ENCODE peak calls at places on chromosomes 5 and 9, in ten cellular contexts. L is AG04449, J is upper lobe of right lung, Q is fibroblast of mammary gland, Z is tibial artery, E is astrocyte, D is cardiac muscle cell, S is right atrium auricular region, A is hepatocyte, G is HFF-Myc. M is an unnamed sample.

GRCh38 chr9:90827181-90827866 is 25.7 kb downstream of the SYK start:
- DNase-seq in L (no peak), J (no peak), Q (no peak), Z (no peak), E (no peak), D (no peak), S (peak), A (no peak), G (no peak), M (no peak)

GRCh38 chr5:36610629-36611028 is 4.2 kb downstream of the SLC1A3 start:
- DNase-seq in L (no peak), J (no peak), Q (no peak), Z (peak), E (no peak), D (no peak), S (peak), A (no peak), G (no peak), M (no peak)

GRCh38 chr5:67681703-67682102 is 485.1 kb upstream of the CD180 start:
- DNase-seq in L (no peak), J (no peak), Q (no peak), Z (no peak), E (no peak), D (no peak), S (no peak), A (no peak), G (no peak), M (no peak)

GRCh38 chr5:34789021-34789531 is 49.9 kb upstream of the TTC23L start:
- DNase-seq in L (peak), J (no peak), Q (peak), Z (peak), E (peak), D (no peak), S (no peak), A (no peak), G (no peak), M (peak)

GRCh38 chr9:136020206-136020605 is 59.0 kb upstream of the UBAC1 start:
- DNase-seq in L (no peak), J (no peak), Q (no peak), Z (no peak), E (no peak), D (no peak), S (no peak), A (no peak), G (no peak), M (no peak)

GRCh38 chr9:13360188-13360587 is 80.7 kb upstream of the MPDZ start:
- DNase-seq in L (no peak), J (no peak), Q (no peak), Z (no peak), E (no peak), D (no peak), S (no peak), A (no peak), G (no peak), M (no peak)

GRCh38 chr5:141338538-141339306 is at the start of gene PCDHGA2:
- DNase-seq in L (no peak), J (no peak), Q (peak), Z (no peak), E (peak), D (no peak), S (no peak), A (no peak), G (no peak), M (peak)

GRCh38 chr5:137845472-137845871 is 22.2 kb upstream of the MYOT start:
- DNase-seq in L (no peak), J (no peak), Q (no peak), Z (no peak), E (no peak), D (no peak), S (no peak), A (no peak), G (no peak), M (no peak)

GRCh38 chr9:6567140-6567591 is 78.4 kb downstream of the GLDC start:
- DNase-seq in L (peak), J (no peak), Q (peak), Z (no peak), E (peak), D (no peak), S (no peak), A (no peak), G (peak), M (peak)

GRCh38 chr5:34716986-34717385 is 60.9 kb downstream of the RAI14 start:
- DNase-seq in L (no peak), J (no peak), Q (peak), Z (no peak), E (peak), D (no peak), S (no peak), A (no peak), G (no peak), M (peak)

GRCh38 chr5:2295476-2295875 is 412.8 kb upstream of the IRX4 start:
- DNase-seq in L (no peak), J (no peak), Q (no peak), Z (peak), E (no peak), D (no peak), S (no peak), A (no peak), G (no peak), M (no peak)

GRCh38 chr5:63962345-63962744 is at the start of gene HTR1A:
- DNase-seq in L (no peak), J (no peak), Q (no peak), Z (no peak), E (no peak), D (no peak), S (no peak), A (no peak), G (no peak), M (no peak)

GRCh38 chr5:93576015-93576414 is 5.0 kb downstream of the NR2F1-AS1 start:
- DNase-seq in L (no peak), J (no peak), Q (no peak), Z (no peak), E (no peak), D (no peak), S (no peak), A (no peak), G (no peak), M (no peak)

GRCh38 chr5:73856972-73857371 is 231.0 kb downstream of the ARHGEF28 start:
- DNase-seq in L (no peak), J (no peak), Q (no peak), Z (no peak), E (no peak), D (no peak), S (no peak), A (no peak), G (no peak), M (no peak)

GRCh38 chr5:572398-573019 is 39.6 kb upstream of the CEP72 start:
- DNase-seq in L (no peak), J (no peak), Q (no peak), Z (no peak), E (no peak), D (no peak), S (peak), A (no peak), G (no peak), M (no peak)

GRCh38 chr5:77852514-77853352 is 76.6 kb upstream of the TBCA start:
- DNase-seq in L (peak), J (peak), Q (peak), Z (no peak), E (peak), D (peak), S (no peak), A (peak), G (no peak), M (peak)

GRCh38 chr5:143417503-143418139 is 14.1 kb upstream of the NR3C1 start:
- DNase-seq in L (no peak), J (no peak), Q (no peak), Z (no peak), E (no peak), D (no peak), S (no peak), A (no peak), G (no peak), M (no peak)
- H3K4me3 ChIP-seq in L (no peak), J (no peak), Q (no peak), Z (no peak), E (no peak), D (no peak), S (no peak), A (no peak), G (no peak), M (no peak)

DNA sequence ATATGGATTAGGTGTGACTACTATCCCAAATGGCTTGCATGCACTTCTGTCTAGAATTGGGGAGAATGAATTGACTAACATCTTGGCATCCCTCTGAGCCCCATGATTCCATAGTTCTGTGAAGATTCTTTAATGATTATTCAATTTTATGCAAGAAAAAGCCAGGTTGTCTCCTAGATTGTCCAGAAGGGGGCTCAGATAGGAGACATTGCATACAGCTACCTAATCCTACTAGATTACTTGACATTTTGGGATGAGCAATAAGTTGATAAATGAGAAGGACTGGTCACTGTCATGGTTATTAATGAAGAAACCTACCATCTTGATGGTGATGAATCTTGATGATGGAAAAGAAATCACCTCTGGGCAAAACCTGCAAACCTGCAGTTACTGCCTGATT is 117.0 kb downstream of the CARTPT start:
- DNase-seq in L (no peak), J (no peak), Q (peak), Z (no peak), E (peak), D (no peak), S (no peak), A (no peak), G (no peak), M (peak)
- TF ChIP-seq CTCF in L (peak), J (no peak), Q (peak), Z (no peak), E (peak), D (peak), S (no peak), A (no peak), G (no peak), M (peak)

GRCh38 chr5:179906795-179907569 is 715 bp downstream of the TBC1D9B start:
- DNase-seq in L (no peak), J (no peak), Q (peak), Z (no peak), E (no peak), D (peak), S (no peak), A (peak), G (no peak), M (peak)

GRCh38 chr5:179905144-179905526 is 2.6 kb downstream of the TBC1D9B start:
- DNase-seq in L (no peak), J (no peak), Q (no peak), Z (no peak), E (no peak), D (no peak), S (no peak), A (no peak), G (no peak), M (no peak)

GRCh38 chr5:179904463-179905143 is 3.1 kb downstream of the TBC1D9B start:
- DNase-seq in L (no peak), J (peak), Q (no peak), Z (no peak), E (no peak), D (no peak), S (no peak), A (no peak), G (no peak), M (no peak)

GRCh38 chr5:179907570-179908324 is at the start of gene TBC1D9B:
- DNase-seq in L (no peak), J (peak), Q (peak), Z (peak), E (peak), D (peak), S (peak), A (peak), G (no peak), M (peak)

DNA sequence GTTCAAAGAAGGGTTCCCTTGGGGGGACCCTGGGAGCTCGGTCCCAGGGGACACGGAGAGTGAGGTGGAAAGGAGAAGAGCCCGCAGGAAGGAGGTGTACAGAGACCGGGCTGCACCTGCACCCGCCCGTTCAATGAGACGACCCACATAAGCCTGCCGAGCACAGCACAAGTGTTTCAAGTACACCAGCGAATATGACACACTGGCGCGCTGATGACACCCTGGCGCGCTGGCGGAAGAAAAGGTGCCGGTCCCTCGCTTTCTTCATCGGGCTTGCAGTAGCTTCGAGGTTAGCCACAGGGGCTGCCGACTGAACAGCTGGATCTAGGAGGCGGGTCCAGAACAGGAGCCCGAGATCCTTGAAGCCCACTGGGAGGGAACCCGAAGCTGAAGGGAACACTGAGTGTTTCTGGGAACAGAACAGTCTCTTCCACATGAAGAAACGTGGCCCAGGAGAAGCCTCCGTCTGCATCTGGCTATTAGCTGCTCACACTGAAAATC is 1.4 kb downstream of the TBC1D9B start:
- DNase-seq in L (no peak), J (no peak), Q (no peak), Z (no peak), E (no peak), D (no peak), S (no peak), A (no peak), G (no peak), M (no peak)
- H3K4me3 ChIP-seq in L (peak), J (peak), Q (peak), Z (peak), E (peak), D (peak), S (peak), A (no peak), G (peak), M (peak)

GRCh38 chr9:126661521-126662251 is 48.0 kb downstream of the LMX1B start:
- DNase-seq in L (no peak), J (no peak), Q (no peak), Z (no peak), E (no peak), D (no peak), S (no peak), A (peak), G (no peak), M (no peak)
- TF ChIP-seq CTCF in L (no peak), J (no peak), Q (no peak), Z (no peak), E (no peak), D (no peak), S (no peak), A (peak), G (no peak), M (no peak)